ENCODE peak calls at places on chromosomes 2 and 18, in ten cellular contexts. One of them, this sample, is unnamed.

GRCh38 chr2:216408426-216409315 is 3.6 kb upstream of the SMARCAL1 start:
- DNase-seq in retinal pigment epithelial cell: no peak
- DNase-seq in tibial nerve: no peak
- DNase-seq in AG10803: no peak
- DNase-seq in CD8-positive, alpha-beta T cell: no peak
- DNase-seq in kidney epithelial cell: no peak
- DNase-seq in left ventricle myocardium inferior: no peak
- DNase-seq in cardiac fibroblast: no peak
- DNase-seq in right atrium auricular region: no peak
- DNase-seq in IMR-90: no peak
- DNase-seq in this sample: no peak

GRCh38 chr18:7303306-7303705 is 72.4 kb downstream of the LRRC30 start:
- DNase-seq in kidney epithelial cell: no peak
- DNase-seq in cardiac fibroblast: no peak
- DNase-seq in tibial nerve: no peak
- DNase-seq in right atrium auricular region: no peak
- DNase-seq in CD8-positive, alpha-beta T cell: no peak
- DNase-seq in retinal pigment epithelial cell: no peak
- DNase-seq in AG10803: no peak
- DNase-seq in left ventricle myocardium inferior: no peak
- DNase-seq in IMR-90: no peak
- DNase-seq in this sample: no peak

GRCh38 chr2:138600732-138601437 is 99.3 kb downstream of the SPOPL start:
- DNase-seq in tibial nerve: no peak
- DNase-seq in CD8-positive, alpha-beta T cell: no peak
- DNase-seq in cardiac fibroblast: peak
- DNase-seq in IMR-90: peak
- DNase-seq in AG10803: no peak
- DNase-seq in right atrium auricular region: no peak
- DNase-seq in left ventricle myocardium inferior: no peak
- DNase-seq in retinal pigment epithelial cell: no peak
- DNase-seq in kidney epithelial cell: peak
- DNase-seq in this sample: no peak

GRCh38 chr18:51897884-51898283 is 442.1 kb upstream of the DCC start:
- DNase-seq in kidney epithelial cell: no peak
- DNase-seq in tibial nerve: no peak
- DNase-seq in right atrium auricular region: no peak
- DNase-seq in retinal pigment epithelial cell: no peak
- DNase-seq in AG10803: no peak
- DNase-seq in IMR-90: no peak
- DNase-seq in left ventricle myocardium inferior: no peak
- DNase-seq in CD8-positive, alpha-beta T cell: no peak
- DNase-seq in cardiac fibroblast: no peak
- DNase-seq in this sample: no peak

GRCh38 chr2:120920438-120920814 is 184.8 kb downstream of the GLI2 start:
- DNase-seq in CD8-positive, alpha-beta T cell: no peak
- DNase-seq in left ventricle myocardium inferior: no peak
- DNase-seq in cardiac fibroblast: no peak
- DNase-seq in right atrium auricular region: no peak
- DNase-seq in AG10803: peak
- DNase-seq in IMR-90: no peak
- DNase-seq in retinal pigment epithelial cell: no peak
- DNase-seq in tibial nerve: no peak
- DNase-seq in kidney epithelial cell: no peak
- DNase-seq in this sample: no peak

GRCh38 chr2:69693472-69694450 is 48.2 kb upstream of the ANXA4 start:
- DNase-seq in left ventricle myocardium inferior: no peak
- DNase-seq in cardiac fibroblast: no peak
- DNase-seq in retinal pigment epithelial cell: no peak
- DNase-seq in AG10803: no peak
- DNase-seq in CD8-positive, alpha-beta T cell: peak
- DNase-seq in right atrium auricular region: no peak
- DNase-seq in IMR-90: no peak
- DNase-seq in kidney epithelial cell: no peak
- DNase-seq in tibial nerve: no peak
- DNase-seq in this sample: no peak

GRCh38 chr2:15943378-15943851 is 3.1 kb downstream of the MYCN start:
- DNase-seq in right atrium auricular region: no peak
- DNase-seq in retinal pigment epithelial cell: no peak
- DNase-seq in kidney epithelial cell: no peak
- DNase-seq in CD8-positive, alpha-beta T cell: no peak
- DNase-seq in IMR-90: no peak
- DNase-seq in cardiac fibroblast: no peak
- DNase-seq in tibial nerve: no peak
- DNase-seq in left ventricle myocardium inferior: peak
- DNase-seq in AG10803: no peak
- DNase-seq in this sample: no peak

GRCh38 chr2:48039209-48039990 is 133.1 kb upstream of the FBXO11 start:
- DNase-seq in kidney epithelial cell: no peak
- DNase-seq in left ventricle myocardium inferior: no peak
- DNase-seq in AG10803: no peak
- DNase-seq in cardiac fibroblast: no peak
- DNase-seq in IMR-90: no peak
- DNase-seq in retinal pigment epithelial cell: no peak
- DNase-seq in CD8-positive, alpha-beta T cell: no peak
- DNase-seq in right atrium auricular region: no peak
- DNase-seq in tibial nerve: no peak
- DNase-seq in this sample: no peak

GRCh38 chr2:38653715-38654494 is 12.0 kb upstream of the GALM start:
- DNase-seq in AG10803: no peak
- DNase-seq in tibial nerve: no peak
- DNase-seq in cardiac fibroblast: no peak
- DNase-seq in retinal pigment epithelial cell: no peak
- DNase-seq in kidney epithelial cell: no peak
- DNase-seq in CD8-positive, alpha-beta T cell: peak
- DNase-seq in right atrium auricular region: no peak
- DNase-seq in IMR-90: peak
- DNase-seq in left ventricle myocardium inferior: no peak
- DNase-seq in this sample: no peak

GRCh38 chr2:113012436-113013335 is 7.4 kb downstream of the IL36A start:
- DNase-seq in kidney epithelial cell: no peak
- DNase-seq in left ventricle myocardium inferior: no peak
- DNase-seq in retinal pigment epithelial cell: peak
- DNase-seq in IMR-90: peak
- DNase-seq in AG10803: no peak
- DNase-seq in cardiac fibroblast: peak
- DNase-seq in tibial nerve: no peak
- DNase-seq in right atrium auricular region: no peak
- DNase-seq in CD8-positive, alpha-beta T cell: no peak
- DNase-seq in this sample: no peak

GRCh38 chr18:21762181-21762772 is 21.7 kb downstream of the MIB1 start:
- DNase-seq in AG10803: no peak
- DNase-seq in IMR-90: no peak
- DNase-seq in right atrium auricular region: no peak
- DNase-seq in cardiac fibroblast: no peak
- DNase-seq in CD8-positive, alpha-beta T cell: no peak
- DNase-seq in retinal pigment epithelial cell: peak
- DNase-seq in left ventricle myocardium inferior: no peak
- DNase-seq in tibial nerve: no peak
- DNase-seq in kidney epithelial cell: no peak
- DNase-seq in this sample: no peak

GRCh38 chr2:170823800-170824153 is 7.1 kb downstream of the GAD1 start:
- DNase-seq in IMR-90: no peak
- DNase-seq in left ventricle myocardium inferior: no peak
- DNase-seq in AG10803: no peak
- DNase-seq in cardiac fibroblast: no peak
- DNase-seq in tibial nerve: no peak
- DNase-seq in kidney epithelial cell: no peak
- DNase-seq in right atrium auricular region: no peak
- DNase-seq in retinal pigment epithelial cell: no peak
- DNase-seq in CD8-positive, alpha-beta T cell: no peak
- DNase-seq in this sample: no peak
- H3K4me3 ChIP-seq in IMR-90: no peak
- H3K4me3 ChIP-seq in left ventricle myocardium inferior: peak
- H3K4me3 ChIP-seq in AG10803: no peak
- H3K4me3 ChIP-seq in cardiac fibroblast: no peak
- H3K4me3 ChIP-seq in tibial nerve: peak
- H3K4me3 ChIP-seq in kidney epithelial cell: no peak
- H3K4me3 ChIP-seq in right atrium auricular region: peak
- H3K4me3 ChIP-seq in retinal pigment epithelial cell: no peak
- H3K4me3 ChIP-seq in CD8-positive, alpha-beta T cell: no peak
- H3K4me3 ChIP-seq in this sample: peak

GRCh38 chr2:233707979-233708644 is 4.6 kb upstream of the UGT1A5 start:
- DNase-seq in retinal pigment epithelial cell: no peak
- DNase-seq in right atrium auricular region: no peak
- DNase-seq in kidney epithelial cell: no peak
- DNase-seq in left ventricle myocardium inferior: no peak
- DNase-seq in IMR-90: peak
- DNase-seq in tibial nerve: no peak
- DNase-seq in CD8-positive, alpha-beta T cell: no peak
- DNase-seq in AG10803: no peak
- DNase-seq in cardiac fibroblast: peak
- DNase-seq in this sample: no peak
- H3K4me3 ChIP-seq in retinal pigment epithelial cell: no peak
- H3K4me3 ChIP-seq in right atrium auricular region: no peak
- H3K4me3 ChIP-seq in kidney epithelial cell: no peak
- H3K4me3 ChIP-seq in left ventricle myocardium inferior: no peak
- H3K4me3 ChIP-seq in IMR-90: no peak
- H3K4me3 ChIP-seq in tibial nerve: no peak
- H3K4me3 ChIP-seq in CD8-positive, alpha-beta T cell: no peak
- H3K4me3 ChIP-seq in AG10803: no peak
- H3K4me3 ChIP-seq in cardiac fibroblast: no peak
- H3K4me3 ChIP-seq in this sample: no peak

DNA sequence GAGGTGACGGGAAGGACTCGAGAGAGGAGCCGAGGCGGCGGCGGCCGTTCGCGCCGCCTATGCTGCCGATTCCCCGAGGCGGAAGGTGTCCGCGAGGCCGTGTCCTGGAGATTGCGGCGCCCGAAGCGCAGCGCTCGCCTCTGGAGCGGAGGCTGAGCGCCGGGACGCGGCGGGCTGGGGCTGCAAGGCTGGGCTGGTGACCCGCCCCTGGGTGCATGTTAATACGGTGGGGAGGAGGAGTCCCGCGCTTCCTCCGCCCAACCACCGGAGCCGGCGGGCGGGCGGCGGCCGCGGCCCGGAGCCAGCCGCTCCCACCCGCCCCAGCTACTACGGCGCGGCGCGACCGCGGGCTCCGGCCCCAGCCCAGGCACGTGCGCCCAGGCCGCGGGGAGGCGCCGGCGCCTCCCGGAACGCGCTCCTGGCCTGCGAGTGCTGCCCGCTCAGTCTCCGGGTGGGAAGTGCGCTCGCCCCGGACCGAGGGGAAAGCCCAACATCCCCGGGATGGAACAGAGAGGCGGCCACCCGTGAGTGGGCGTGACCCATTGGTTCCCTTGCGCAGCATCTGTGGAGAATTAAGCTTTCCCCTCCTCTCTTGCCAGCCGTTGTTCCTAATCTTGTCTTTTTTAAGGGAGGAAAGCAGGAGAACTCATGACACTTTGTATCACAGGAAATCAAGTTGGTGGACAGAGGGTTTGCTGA is at the start of gene DLGAP1:
- DNase-seq in tibial nerve: no peak
- DNase-seq in left ventricle myocardium inferior: no peak
- DNase-seq in kidney epithelial cell: peak
- DNase-seq in IMR-90: no peak
- DNase-seq in right atrium auricular region: no peak
- DNase-seq in cardiac fibroblast: peak
- DNase-seq in CD8-positive, alpha-beta T cell: no peak
- DNase-seq in AG10803: no peak
- DNase-seq in retinal pigment epithelial cell: no peak
- DNase-seq in this sample: peak
- H3K4me3 ChIP-seq in tibial nerve: peak
- H3K4me3 ChIP-seq in left ventricle myocardium inferior: peak
- H3K4me3 ChIP-seq in kidney epithelial cell: peak
- H3K4me3 ChIP-seq in IMR-90: no peak
- H3K4me3 ChIP-seq in right atrium auricular region: peak
- H3K4me3 ChIP-seq in cardiac fibroblast: peak
- H3K4me3 ChIP-seq in CD8-positive, alpha-beta T cell: no peak
- H3K4me3 ChIP-seq in AG10803: no peak
- H3K4me3 ChIP-seq in retinal pigment epithelial cell: peak
- H3K4me3 ChIP-seq in this sample: peak

DNA sequence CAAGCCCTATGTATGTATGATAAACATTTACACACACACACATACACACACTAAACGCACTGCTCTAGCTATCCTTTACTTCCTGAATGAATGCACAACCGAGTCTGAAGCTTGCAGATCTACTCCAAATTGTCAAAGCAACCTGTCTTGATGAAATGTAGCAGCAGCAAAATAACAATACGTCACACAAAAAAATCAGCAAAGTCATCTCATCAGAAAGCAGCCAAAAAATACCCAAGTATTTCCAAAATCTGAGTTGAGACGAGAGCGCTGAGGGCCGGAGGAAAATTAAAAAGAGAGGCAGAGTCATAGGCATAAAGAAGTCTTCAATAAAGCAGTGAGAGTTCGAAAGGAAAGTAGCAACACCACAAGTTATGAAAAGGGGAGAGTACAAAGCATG is 67.7 kb downstream of the ZNF521 start:
- DNase-seq in AG10803: peak
- DNase-seq in kidney epithelial cell: no peak
- DNase-seq in retinal pigment epithelial cell: no peak
- DNase-seq in right atrium auricular region: no peak
- DNase-seq in IMR-90: no peak
- DNase-seq in CD8-positive, alpha-beta T cell: no peak
- DNase-seq in left ventricle myocardium inferior: no peak
- DNase-seq in cardiac fibroblast: no peak
- DNase-seq in tibial nerve: no peak
- DNase-seq in this sample: no peak
- H3K4me3 ChIP-seq in AG10803: peak
- H3K4me3 ChIP-seq in kidney epithelial cell: no peak
- H3K4me3 ChIP-seq in retinal pigment epithelial cell: no peak
- H3K4me3 ChIP-seq in right atrium auricular region: peak
- H3K4me3 ChIP-seq in IMR-90: no peak
- H3K4me3 ChIP-seq in CD8-positive, alpha-beta T cell: no peak
- H3K4me3 ChIP-seq in left ventricle myocardium inferior: peak
- H3K4me3 ChIP-seq in cardiac fibroblast: no peak
- H3K4me3 ChIP-seq in tibial nerve: no peak
- H3K4me3 ChIP-seq in this sample: peak

DNA sequence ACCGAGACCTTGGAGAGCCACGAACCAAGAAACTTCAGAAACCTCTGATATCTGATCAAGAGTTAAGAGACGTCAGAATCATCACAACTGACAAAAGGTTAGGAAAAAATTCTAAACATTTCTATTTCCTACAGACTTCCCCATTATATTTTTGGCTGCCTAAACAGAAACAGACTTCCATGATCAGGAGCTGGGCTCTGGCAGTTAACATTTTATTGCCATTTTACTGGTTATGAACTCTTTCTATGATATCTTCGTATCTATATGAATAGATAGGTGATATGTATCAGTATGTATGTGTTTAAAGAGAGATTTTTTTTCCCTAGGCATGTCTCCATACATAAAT is 31.1 kb upstream of the PPP1R1C start:
- DNase-seq in kidney epithelial cell: no peak
- DNase-seq in AG10803: no peak
- DNase-seq in retinal pigment epithelial cell: no peak
- DNase-seq in tibial nerve: no peak
- DNase-seq in right atrium auricular region: no peak
- DNase-seq in cardiac fibroblast: no peak
- DNase-seq in left ventricle myocardium inferior: no peak
- DNase-seq in CD8-positive, alpha-beta T cell: no peak
- DNase-seq in IMR-90: peak
- DNase-seq in this sample: no peak
- H3K4me3 ChIP-seq in kidney epithelial cell: peak
- H3K4me3 ChIP-seq in AG10803: peak
- H3K4me3 ChIP-seq in retinal pigment epithelial cell: peak
- H3K4me3 ChIP-seq in tibial nerve: peak
- H3K4me3 ChIP-seq in right atrium auricular region: peak
- H3K4me3 ChIP-seq in cardiac fibroblast: peak
- H3K4me3 ChIP-seq in left ventricle myocardium inferior: peak
- H3K4me3 ChIP-seq in CD8-positive, alpha-beta T cell: no peak
- H3K4me3 ChIP-seq in IMR-90: no peak
- H3K4me3 ChIP-seq in this sample: peak

This sample was measured in breast epithelium.